ENCODE peak calls at places on chromosomes 12 and 14, in four cellular contexts. U is AML-193, K is RCC 7860, N is NCI-H1417. M is an unnamed sample.

GRCh38 chr14:81211844-81212243 is 8.9 kb downstream of the GTF2A1 start:
- DNase-seq in U (peak), K (no peak), N (no peak), M (no peak)

GRCh38 chr12:48084066-48084465 is 21.8 kb downstream of the SENP1 start:
- DNase-seq in U (peak), N (no peak), K (no peak), M (no peak)

GRCh38 chr14:68682166-68683103 is 110.4 kb downstream of the ZFP36L1 start:
- DNase-seq in N (no peak), U (peak), K (peak), M (no peak)

GRCh38 chr12:6266431-6267006 is 44.0 kb upstream of the PLEKHG6 start:
- DNase-seq in N (peak), U (no peak), K (no peak), M (no peak)

GRCh38 chr12:11633968-11634367 is 15.5 kb upstream of the ETV6 start:
- DNase-seq in N (no peak), U (no peak), K (peak), M (no peak)

GRCh38 chr14:100748403-100748802 is 21.7 kb downstream of the DLK1 start:
- DNase-seq in K (no peak), N (no peak), U (no peak), M (no peak)

GRCh38 chr12:79119796-79120195 is 255.2 kb downstream of the SYT1 start:
- DNase-seq in U (no peak), N (no peak), K (no peak), M (no peak)

GRCh38 chr12:55718020-55718419 is 2.2 kb upstream of the RDH5 start:
- DNase-seq in K (no peak), U (no peak), N (no peak), M (no peak)

GRCh38 chr12:9707864-9708808 is 24.8 kb downstream of the CLECL1 start:
- DNase-seq in U (peak), K (peak), N (peak), M (peak)

GRCh38 chr14:35883677-35884293 is 57.6 kb downstream of the BRMS1L start:
- DNase-seq in N (peak), U (peak), K (no peak), M (peak)

GRCh38 chr12:71011261-71011660 is 90.7 kb upstream of the PTPRR start:
- DNase-seq in K (no peak), N (no peak), U (no peak), M (no peak)

GRCh38 chr12:31655792-31656191 is 3.7 kb upstream of the ETFBKMT start:
- DNase-seq in K (no peak), N (no peak), U (no peak), M (no peak)

GRCh38 chr12:52347016-52347415 is 20.3 kb downstream of the KRT85 start:
- DNase-seq in U (no peak), K (no peak), N (no peak), M (no peak)

GRCh38 chr12:13784504-13784903 is 196.9 kb downstream of the GRIN2B start:
- DNase-seq in K (no peak), N (no peak), U (no peak), M (no peak)

GRCh38 chr14:91118511-91119068 is 4.7 kb downstream of the DGLUCY start:
- DNase-seq in N (no peak), K (no peak), U (no peak), M (no peak)

GRCh38 chr12:52598966-52599365 is 2.3 kb downstream of the KRT72 start:
- DNase-seq in N (no peak), U (no peak), K (no peak), M (no peak)

GRCh38 chr12:58640314-58640713 is 280.0 kb downstream of the LRIG3 start:
- DNase-seq in K (no peak), U (no peak), N (no peak), M (no peak)

GRCh38 chr14:66790101-66790500 is 282.2 kb downstream of the GPHN start:
- DNase-seq in K (no peak), N (no peak), U (no peak), M (no peak)

GRCh38 chr14:96167224-96168148 is 37.2 kb upstream of the BDKRB2 start:
- DNase-seq in U (no peak), K (peak), N (no peak), M (no peak)

GRCh38 chr12:123519151-123520001 is 14.1 kb downstream of the RILPL1 start:
- DNase-seq in K (peak), N (no peak), U (no peak), M (peak)

GRCh38 chr12:10362325-10362724 is 27.5 kb downstream of the KLRK1 start:
- DNase-seq in K (no peak), N (peak), U (no peak), M (no peak)

GRCh38 chr12:57729321-57729844 is 9.2 kb downstream of the AGAP2 start:
- DNase-seq in N (no peak), K (no peak), U (no peak), M (no peak)

GRCh38 chr12:23816394-23816851 is 133.0 kb downstream of the SOX5 start:
- DNase-seq in U (no peak), K (no peak), N (no peak), M (no peak)

GRCh38 chr12:46455648-46456352 is 83.2 kb upstream of the SLC38A2 start:
- DNase-seq in N (no peak), U (no peak), K (no peak), M (no peak)

GRCh38 chr14:74855945-74856344 is 20.0 kb downstream of the PROX2 start:
- DNase-seq in N (no peak), U (no peak), K (no peak), M (no peak)

GRCh38 chr14:76293221-76293620 is 82.7 kb upstream of the ESRRB start:
- DNase-seq in U (no peak), N (no peak), K (no peak), M (no peak)

GRCh38 chr14:99063620-99064225 is 208.3 kb downstream of the BCL11B start:
- DNase-seq in K (no peak), U (no peak), N (no peak), M (no peak)

GRCh38 chr12:55797068-55797467 is 20.5 kb downstream of the SARNP start:
- DNase-seq in N (peak), K (no peak), U (peak), M (no peak)

GRCh38 chr12:12896261-12896660 is 4.9 kb downstream of the GPRC5A start:
- DNase-seq in U (no peak), K (peak), N (no peak), M (no peak)

GRCh38 chr14:105151838-105152793 is 16.5 kb downstream of the JAG2 start:
- DNase-seq in K (no peak), U (no peak), N (no peak), M (no peak)

GRCh38 chr14:64147126-64147790 is 146.9 kb downstream of the ESR2 start:
- DNase-seq in U (no peak), N (no peak), K (no peak), M (no peak)

GRCh38 chr14:76975865-76976622 is 52.5 kb downstream of the IRF2BPL start:
- DNase-seq in K (no peak), N (peak), U (no peak), M (no peak)

GRCh38 chr12:105331805-105332251 is 1.3 kb downstream of the C12orf75 start:
- DNase-seq in U (no peak), N (peak), K (no peak), M (peak)